ENCODE peak calls at places on chromosomes 12 and 14, in four cellular contexts. J is HepG2, T is H1, Q is K562. M is an unnamed sample.

GRCh38 chr14:89298056-89298834 is 118.8 kb downstream of the FOXN3 start:
- DNase-seq in J (no peak), T (no peak), Q (no peak), M (no peak)

GRCh38 chr12:60197589-60197988 is 601.8 kb downstream of the SLC16A7 start:
- DNase-seq in J (no peak), T (no peak), Q (no peak), M (peak; percentile 40)

GRCh38 chr14:95204705-95205104 is 47.4 kb upstream of the DICER1 start:
- DNase-seq in J (no peak), T (no peak), Q (no peak), M (no peak)

GRCh38 chr12:12713932-12714275 is 3.3 kb upstream of the CDKN1B start:
- DNase-seq in J (no peak), T (no peak), Q (no peak), M (no peak)

GRCh38 chr12:78121969-78122610 is 291.4 kb downstream of the NAV3 start:
- DNase-seq in J (no peak), T (no peak), Q (no peak), M (no peak)

GRCh38 chr12:52975820-52976573 is 27.1 kb downstream of the KRT18 start:
- DNase-seq in J (peak; percentile 68), T (no peak), Q (no peak), M (peak; percentile 92)

GRCh38 chr12:105487961-105488360 is 157.5 kb downstream of the C12orf75 start:
- DNase-seq in J (no peak), T (no peak), Q (no peak), M (no peak)

GRCh38 chr14:96225745-96226151 is 21.1 kb downstream of the BDKRB2 start:
- DNase-seq in J (peak; percentile 7), T (peak; percentile 23), Q (no peak), M (no peak)

GRCh38 chr14:20440882-20441281 is 4.9 kb upstream of the KLHL33 start:
- DNase-seq in J (no peak), T (no peak), Q (no peak), M (no peak)

GRCh38 chr12:69875416-69875815 is 50.4 kb downstream of the MYRFL start:
- DNase-seq in J (no peak), T (no peak), Q (no peak), M (no peak)

GRCh38 chr12:41497362-41497761 is 309.2 kb downstream of the PDZRN4 start:
- DNase-seq in J (no peak), T (no peak), Q (no peak), M (no peak)

GRCh38 chr12:52121848-52122838 is 42.6 kb downstream of the SMIM41 start:
- DNase-seq in J (no peak), T (peak; percentile 59), Q (peak; percentile 73), M (peak; percentile 67)

GRCh38 chr12:120468271-120468845 is 1.2 kb downstream of the SRSF9 start:
- DNase-seq in J (peak; percentile 44), T (no peak), Q (no peak), M (peak; percentile 25)

GRCh38 chr14:52299692-52300278 is 14.3 kb upstream of the PTGER2 start:
- DNase-seq in J (peak; percentile 59), T (no peak), Q (peak; percentile 26), M (peak; percentile 54)

GRCh38 chr12:110531741-110532333 is 29.7 kb downstream of the RAD9B start:
- DNase-seq in J (no peak), T (no peak), Q (no peak), M (no peak)

GRCh38 chr12:114403044-114403689 is 2.8 kb downstream of the TBX5 start:
- DNase-seq in J (no peak), T (peak; percentile 54), Q (no peak), M (no peak)

GRCh38 chr12:95282266-95282665 is 64.7 kb downstream of the VEZT start:
- DNase-seq in J (no peak), T (no peak), Q (peak; percentile 9), M (no peak)

GRCh38 chr14:65506801-65507200 is 94.3 kb downstream of the FUT8 start:
- DNase-seq in J (peak; percentile 5), T (peak; percentile 10), Q (no peak), M (no peak)

GRCh38 chr12:124972211-124972610 is 16.7 kb downstream of the DHX37 start:
- DNase-seq in J (no peak), T (no peak), Q (no peak), M (no peak)

GRCh38 chr12:109018276-109018675 is 2.6 kb downstream of the SVOP start:
- DNase-seq in J (no peak), T (no peak), Q (no peak), M (no peak)

GRCh38 chr12:3155710-3156386 is 78.7 kb downstream of the TSPAN9 start:
- DNase-seq in J (no peak), T (no peak), Q (no peak), M (no peak)

GRCh38 chr12:82651489-82651888 is 35.2 kb upstream of the TMTC2 start:
- DNase-seq in J (no peak), T (no peak), Q (no peak), M (peak; percentile 25)

GRCh38 chr12:114729731-114730130 is 45.8 kb upstream of the TBX3 start:
- DNase-seq in J (no peak), T (no peak), Q (no peak), M (no peak)

GRCh38 chr14:86501611-86502010 is 971.7 kb downstream of the FLRT2 start:
- DNase-seq in J (no peak), T (no peak), Q (no peak), M (no peak)
- TF ChIP-seq PHF8 in J (no peak), T (no peak), Q (no peak), M (no peak)

GRCh38 chr12:47705239-47705570 is 625 bp downstream of the RPAP3 start:
- DNase-seq in J (no peak), T (no peak), Q (no peak), M (no peak)
- TF ChIP-seq CEBPB in J (no peak), T (no peak), Q (no peak), M (no peak)

DNA sequence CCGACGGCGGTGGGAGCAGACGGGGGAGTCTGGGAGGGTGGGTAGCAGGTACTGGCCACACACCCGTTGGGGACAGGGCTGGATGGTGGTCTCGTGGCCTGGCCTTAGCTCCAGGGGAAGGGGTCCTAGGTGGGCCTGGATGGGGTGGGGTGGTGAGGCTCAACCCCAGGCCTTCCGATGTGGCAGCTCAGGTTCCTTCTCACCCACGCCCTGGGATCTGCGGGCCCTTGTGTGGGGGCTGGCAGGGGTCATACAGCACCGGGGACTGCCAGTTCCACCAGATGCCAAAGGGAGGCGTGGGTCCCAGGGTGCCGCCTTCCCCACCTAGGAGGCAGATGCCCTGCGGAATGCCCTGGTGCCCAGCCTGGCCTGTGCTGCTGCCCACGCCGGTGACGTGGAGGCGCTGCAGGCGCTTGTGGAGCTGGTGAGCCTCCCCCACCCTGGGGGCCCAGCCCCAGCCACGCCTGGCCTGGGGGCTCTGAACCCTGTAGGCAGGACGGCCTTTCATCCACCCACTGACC is 21.0 kb downstream of the ASPG start:
- DNase-seq in J (no peak), T (no peak), Q (no peak), M (no peak)
- TF ChIP-seq PHF8 in J (no peak), T (no peak), Q (no peak), M (no peak)

GRCh38 chr12:75437564-75437963 is 43.0 kb upstream of the GLIPR1 start:
- DNase-seq in J (peak; percentile 39), T (no peak), Q (no peak), M (no peak)
- TF ChIP-seq CEBPB in J (no peak), T (no peak), Q (no peak), M (no peak)

GRCh38 chr12:62032838-62033237 is 227.4 kb upstream of the USP15 start:
- DNase-seq in J (no peak), T (no peak), Q (no peak), M (no peak)
- TF ChIP-seq PHF8 in J (no peak), T (no peak), Q (no peak), M (no peak)

DNA sequence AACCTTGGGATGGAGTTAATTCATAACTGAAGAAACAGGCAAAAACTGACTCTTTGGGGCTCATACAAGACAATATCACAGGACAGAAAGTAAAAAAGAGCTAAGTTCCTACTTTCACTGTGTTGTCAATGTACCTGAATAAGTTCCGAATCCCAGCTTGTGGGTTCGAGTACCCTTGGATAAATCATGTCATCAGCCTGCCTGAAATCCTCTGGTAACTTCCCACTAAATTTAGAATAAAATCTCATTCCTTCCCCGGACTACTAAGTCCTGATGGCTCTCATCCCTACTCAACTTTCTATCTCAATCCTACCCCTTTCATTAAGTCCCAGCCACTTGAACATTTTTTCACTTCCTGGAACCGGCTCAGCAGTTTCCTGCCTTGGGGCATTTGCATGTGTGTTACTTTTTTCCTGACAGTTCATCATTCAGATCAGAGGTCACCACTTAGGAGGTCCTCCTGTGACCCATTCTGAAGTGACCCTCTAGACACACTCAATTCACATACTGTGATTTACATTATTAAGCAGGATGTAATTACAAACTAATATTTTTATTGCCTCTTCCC is 12.7 kb downstream of the ERP29 start:
- DNase-seq in J (no peak), T (no peak), Q (no peak), M (no peak)
- TF ChIP-seq CEBPB in J (no peak), T (no peak), Q (no peak), M (no peak)

GRCh38 chr14:21768116-21768874 is 94.7 kb upstream of the OR4E1 start:
- DNase-seq in J (peak; percentile 42), T (no peak), Q (peak; percentile 28), M (peak; percentile 7)

GRCh38 chr14:21771671-21772070 is 98.1 kb upstream of the OR4E1 start:
- DNase-seq in J (no peak), T (no peak), Q (no peak), M (no peak)

GRCh38 chr14:21768875-21769257 is 95.2 kb upstream of the OR4E1 start:
- DNase-seq in J (no peak), T (no peak), Q (no peak), M (no peak)
- TF ChIP-seq PHF8 in J (no peak), T (no peak), Q (no peak), M (no peak)

DNA sequence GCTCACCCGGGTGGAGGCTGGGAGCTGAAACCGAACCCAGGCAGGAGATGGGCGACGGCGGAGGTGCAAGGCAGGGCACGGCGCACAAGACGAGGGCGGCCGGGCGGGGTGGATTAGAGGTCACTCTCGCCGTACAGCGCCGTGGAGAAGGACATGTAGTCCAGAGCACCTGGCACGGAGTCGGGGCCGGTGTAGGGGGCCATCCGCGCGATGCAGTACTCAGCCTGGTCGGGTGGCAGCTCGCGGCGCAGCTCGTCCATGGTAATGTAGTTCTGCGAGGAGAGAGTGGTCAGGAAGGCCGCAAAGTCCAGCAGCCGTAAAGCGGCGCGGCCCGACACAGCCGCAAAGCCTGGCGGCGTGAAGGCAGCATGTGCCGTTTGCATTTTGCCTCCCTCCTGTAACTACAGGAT is 81.9 kb upstream of the ZFP36L1 start:
- DNase-seq in J (no peak), T (no peak), Q (no peak), M (no peak)
- TF ChIP-seq CEBPB in J (no peak), T (no peak), Q (no peak), M (no peak)

M was measured in A549.